ENCODE peak calls at places on chromosomes 5 and 9, in six cellular contexts. T is HCT116, S is H1, F is GM12878, O is HepG2, W is K562. V is an unnamed sample. For H3K27me3, the result is how much of the 10 kb centered on the place peaks cover.

GRCh38 chr5:38321978-38322377 is 63.6 kb downstream of the EGFLAM start:
- DNase-seq in S (no peak), F (no peak), T (no peak), W (no peak), O (no peak), V (no peak)

GRCh38 chr5:40689442-40689841 is 9.7 kb downstream of the PTGER4 start:
- DNase-seq in W (peak), F (peak), T (peak), S (no peak), O (peak), V (no peak)

GRCh38 chr9:37924538-37924937 is 20.6 kb upstream of the SLC25A51 start:
- DNase-seq in T (no peak), S (no peak), F (no peak), O (no peak), W (no peak), V (no peak)

GRCh38 chr9:32264171-32264862 is 120.1 kb upstream of the ACO1 start:
- DNase-seq in F (no peak), O (peak), W (no peak), T (no peak), S (peak), V (peak)

GRCh38 chr9:91884746-91885687 is 65.0 kb downstream of the ROR2 start:
- DNase-seq in O (peak), T (no peak), S (no peak), W (no peak), F (no peak), V (no peak)

GRCh38 chr5:57550132-57550531 is 67.5 kb upstream of the ACTBL2 start:
- DNase-seq in W (no peak), T (no peak), O (no peak), F (no peak), S (no peak), V (no peak)

GRCh38 chr5:103849934-103850333 is 287.3 kb upstream of the NUDT12 start:
- DNase-seq in O (no peak), T (peak), F (peak), S (no peak), W (no peak), V (no peak)

GRCh38 chr5:127891942-127892341 is 188.8 kb downstream of the CCDC192 start:
- DNase-seq in W (no peak), F (no peak), O (no peak), T (no peak), S (no peak), V (no peak)

GRCh38 chr9:130950039-130950311 is 10.9 kb upstream of the FIBCD1 start:
- DNase-seq in W (no peak), S (no peak), T (no peak), O (no peak), F (no peak), V (no peak)

GRCh38 chr5:179293276-179293675 is 52.0 kb downstream of the ADAMTS2 start:
- DNase-seq in T (no peak), O (no peak), F (no peak), S (no peak), W (no peak), V (no peak)

GRCh38 chr5:61330341-61330878 is 1.6 kb upstream of the ZSWIM6 start:
- DNase-seq in F (no peak), W (peak), O (peak), S (no peak), T (no peak), V (no peak)

GRCh38 chr9:106860731-106861584 is 2.0 kb upstream of the ZNF462 start:
- DNase-seq in S (no peak), T (no peak), W (no peak), F (no peak), O (no peak), V (no peak)

GRCh38 chr5:57175586-57175985 is 1.7 kb downstream of the GPBP1 start:
- DNase-seq in S (no peak), F (no peak), T (no peak), O (no peak), W (peak), V (no peak)

GRCh38 chr9:135478858-135479468 is 619 bp upstream of the PPP1R26 start:
- DNase-seq in W (peak), O (peak), T (no peak), F (no peak), S (no peak), V (no peak)

GRCh38 chr9:93810028-93810971 is 144.9 kb downstream of the BARX1 start:
- DNase-seq in O (no peak), T (no peak), S (no peak), W (peak), F (no peak), V (no peak)

GRCh38 chr5:128632264-128632663 is 94.2 kb upstream of the FBN2 start:
- DNase-seq in W (no peak), T (no peak), O (no peak), S (no peak), F (no peak), V (no peak)

GRCh38 chr9:75964431-75964830 is 74.0 kb downstream of the PCSK5 start:
- DNase-seq in W (no peak), S (no peak), F (no peak), O (peak), T (peak), V (no peak)

GRCh38 chr5:136062563-136063274 is 33.9 kb downstream of the TGFBI start:
- DNase-seq in S (no peak), F (no peak), T (peak), W (peak), O (peak), V (no peak)

GRCh38 chr5:80967500-80968181 is 7.5 kb downstream of the RASGRF2 start:
- DNase-seq in W (no peak), S (no peak), T (no peak), F (no peak), O (peak), V (no peak)

GRCh38 chr5:26492835-26493459 is 545.4 kb downstream of the CDH9 start:
- DNase-seq in W (no peak), O (no peak), S (no peak), T (no peak), F (no peak), V (no peak)

GRCh38 chr5:112738180-112738560 is 485 bp downstream of the APC start:
- DNase-seq in W (peak), O (no peak), F (no peak), T (no peak), S (no peak), V (no peak)

GRCh38 chr9:133889498-133890301 is 102.4 kb downstream of the VAV2 start:
- DNase-seq in O (no peak), T (no peak), F (no peak), S (no peak), W (no peak), V (no peak)

GRCh38 chr5:94977437-94977836 is 307.5 kb downstream of the MCTP1 start:
- DNase-seq in F (no peak), W (no peak), T (no peak), O (no peak), S (no peak), V (no peak)

GRCh38 chr5:177478711-177479646 is 5.5 kb upstream of the DBN1 start:
- DNase-seq in T (no peak), W (no peak), S (no peak), O (no peak), F (no peak), V (no peak)

GRCh38 chr5:75509956-75510355 is 1.5 kb downstream of the CERT1 start:
- DNase-seq in T (no peak), F (no peak), O (peak), S (no peak), W (peak), V (no peak)

GRCh38 chr9:136882109-136882946 is 4.0 kb upstream of the TRAF2 start:
- DNase-seq in W (peak), S (no peak), T (peak), F (peak), O (peak), V (no peak)

GRCh38 chr5:136963521-136963920 is 535.6 kb downstream of the SPOCK1 start:
- DNase-seq in W (no peak), S (no peak), F (no peak), O (no peak), T (no peak), V (no peak)

GRCh38 chr5:39424751-39425524 is at the start of gene DAB2:
- DNase-seq in W (peak), S (peak), T (peak), F (no peak), O (peak), V (peak)

GRCh38 chr5:8138884-8139283 is 269.9 kb downstream of the MTRR start:
- DNase-seq in S (no peak), T (no peak), W (no peak), F (no peak), O (no peak), V (no peak)

GRCh38 chr5:180439911-180440769 is 54.0 kb upstream of the CNOT6 start:
- DNase-seq in T (no peak), O (no peak), F (no peak), S (peak), W (no peak), V (peak)

GRCh38 chr9:73243078-73243477 is 91.4 kb downstream of the ANXA1 start:
- DNase-seq in S (no peak), F (no peak), T (no peak), W (no peak), O (no peak), V (no peak)

GRCh38 chr5:159525117-159525516 is 194.8 kb upstream of the IL12B start:
- DNase-seq in O (no peak), F (no peak), S (no peak), W (no peak), T (no peak), V (no peak)

GRCh38 chr5:175892401-175892800 is 21.0 kb downstream of the CPLX2 start:
- DNase-seq in F (no peak), O (no peak), S (no peak), W (peak), T (no peak), V (no peak)

GRCh38 chr5:141149812-141150211 is at the start of gene PCDHB6:
- DNase-seq in F (no peak), O (peak), T (no peak), S (no peak), W (peak), V (no peak)

GRCh38 chr5:126108505-126108904 is 314.7 kb upstream of the GRAMD2B start:
- DNase-seq in T (no peak), O (no peak), S (no peak), W (no peak), F (no peak), V (no peak)

GRCh38 chr5:127878174-127878750 is 175.1 kb downstream of the CCDC192 start:
- DNase-seq in W (peak), O (peak), T (peak), F (no peak), S (peak), V (peak)

GRCh38 chr9:129060991-129061390 is 19.9 kb upstream of the DOLPP1 start:
- DNase-seq in F (no peak), W (no peak), S (no peak), O (no peak), T (no peak), V (no peak)

GRCh38 chr5:171505473-171506043 is 86.1 kb downstream of the FGF18 start:
- DNase-seq in T (no peak), S (no peak), F (no peak), W (no peak), O (no peak), V (no peak)

DNA sequence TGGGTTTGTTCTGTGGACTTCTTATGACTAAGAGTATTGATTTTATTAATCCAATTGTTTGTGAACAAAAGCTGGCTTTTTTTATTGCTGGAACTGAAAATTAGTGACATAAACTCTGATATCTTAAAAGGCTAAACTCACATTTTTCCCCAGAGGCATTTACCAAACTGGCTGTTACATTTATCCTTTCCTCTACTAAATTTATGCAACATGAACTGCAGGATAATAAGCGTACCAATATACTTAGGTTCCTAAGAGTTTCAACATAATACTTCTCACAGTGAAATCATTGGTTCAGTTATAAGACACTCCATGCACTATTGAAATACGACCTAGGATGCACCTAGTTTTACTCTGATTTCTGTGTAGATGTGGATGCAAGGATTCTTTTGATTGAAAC is 560.8 kb upstream of the WWC1 start:
- DNase-seq in W (no peak), S (no peak), O (no peak), F (no peak), T (no peak), V (no peak)
- H3K4me3 ChIP-seq in W (no peak), S (no peak), O (no peak), F (no peak), T (no peak), V (no peak)

GRCh38 chr5:174315871-174316270 is 270.4 kb downstream of the NSG2 start:
- DNase-seq in W (no peak), S (no peak), O (no peak), F (no peak), T (no peak), V (no peak)

GRCh38 chr5:174312641-174313040 is 267.1 kb downstream of the NSG2 start:
- DNase-seq in W (no peak), T (no peak), F (no peak), S (no peak), O (no peak), V (no peak)

GRCh38 chr5:174315471-174315870 is 270.0 kb downstream of the NSG2 start:
- DNase-seq in O (no peak), S (no peak), W (no peak), F (no peak), T (no peak), V (no peak)

GRCh38 chr5:174313615-174314014 is 268.1 kb downstream of the NSG2 start:
- DNase-seq in W (no peak), T (no peak), F (no peak), S (no peak), O (no peak), V (no peak)

DNA sequence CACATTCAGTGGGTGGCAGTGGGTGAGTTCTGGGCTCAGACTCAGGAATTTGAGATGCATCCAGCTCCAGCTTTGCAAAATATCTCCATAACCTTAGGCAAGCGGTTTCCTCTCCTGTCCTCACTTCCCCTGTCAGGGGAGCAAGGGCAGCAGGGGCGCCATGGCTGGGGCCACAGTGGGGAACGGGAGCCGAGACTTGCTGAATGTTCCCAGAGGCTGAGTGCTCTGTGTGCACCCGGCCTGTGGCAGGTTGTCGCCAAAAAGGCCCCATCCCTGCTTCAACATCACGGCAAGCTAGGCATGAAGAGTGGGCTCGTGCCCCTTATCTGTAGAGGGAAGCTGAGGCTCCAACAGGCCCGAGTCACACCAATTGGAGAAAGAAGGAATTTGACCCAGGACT is 268.8 kb downstream of the NSG2 start:
- DNase-seq in F (no peak), S (no peak), T (no peak), O (no peak), W (no peak), V (no peak)
- H3K27me3 ChIP-seq in F (under half), S (under half), T (under half), O (under half), W (half or more), V (under half)

GRCh38 chr9:108094676-108094993 is 605.1 kb upstream of the KLF4 start:
- DNase-seq in T (no peak), O (no peak), W (no peak), S (no peak), F (no peak), V (no peak)

GRCh38 chr9:108088916-108089315 is 599.3 kb upstream of the KLF4 start:
- DNase-seq in T (no peak), S (no peak), F (no peak), O (no peak), W (no peak), V (no peak)

GRCh38 chr9:108095496-108095895 is 605.9 kb upstream of the KLF4 start:
- DNase-seq in O (no peak), T (no peak), F (no peak), W (no peak), S (no peak), V (peak)

GRCh38 chr9:108099854-108100253 is 610.3 kb upstream of the KLF4 start:
- DNase-seq in W (peak), S (no peak), F (no peak), O (no peak), T (peak), V (no peak)

DNA sequence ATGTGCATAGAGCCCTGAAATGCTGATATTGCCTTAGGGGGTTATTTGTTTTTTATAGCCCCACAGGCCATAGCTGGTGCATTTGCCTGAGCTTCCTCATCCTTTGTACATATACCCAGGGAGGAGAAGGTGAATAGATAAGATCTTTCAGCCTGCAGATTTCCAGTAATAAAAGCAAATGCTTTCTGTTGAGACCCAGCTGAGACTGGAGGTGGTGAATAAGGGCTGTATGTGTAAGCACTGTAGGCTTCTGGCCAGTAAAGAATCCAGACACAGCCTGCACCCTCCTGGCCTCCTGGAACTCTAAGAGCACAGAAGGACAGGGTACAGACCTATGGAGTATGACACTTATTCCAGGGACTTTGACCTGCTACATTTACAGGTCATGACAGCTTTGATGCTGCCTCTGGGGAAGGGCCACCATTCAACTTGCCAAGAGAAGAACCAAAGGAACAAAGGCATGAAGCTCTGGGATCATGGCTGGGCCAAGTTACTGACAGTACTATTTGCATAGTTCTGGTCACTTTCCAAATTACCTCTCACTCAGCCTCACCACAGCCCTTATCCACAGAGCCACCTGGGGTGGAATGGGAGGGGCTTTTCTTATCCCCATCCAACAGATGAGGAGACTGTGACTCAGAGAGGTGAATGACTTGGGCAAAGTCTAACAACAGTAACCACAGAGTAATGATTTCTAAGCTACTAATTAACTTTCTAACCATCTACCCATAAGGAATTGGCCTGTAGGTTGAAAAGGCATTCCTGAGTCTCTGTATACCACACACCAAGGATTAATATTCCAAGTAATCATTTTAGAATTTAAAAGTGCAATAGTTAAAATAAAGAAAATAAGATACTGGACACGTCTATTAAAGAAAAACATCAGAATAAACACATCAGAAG is 604.5 kb upstream of the KLF4 start:
- DNase-seq in O (peak), W (peak), T (peak), F (no peak), S (no peak), V (no peak)
- TF ChIP-seq ZNF274 in O (no peak), W (no peak), T (no peak), F (no peak), S (no peak), V (no peak)

GRCh38 chr5:93583525-93583798 is 440 bp downstream of the NR2F1 start:
- DNase-seq in S (no peak), T (no peak), F (no peak), W (no peak), O (no peak), V (no peak)
- H3K4me3 ChIP-seq in S (peak), T (peak), F (peak), W (no peak), O (peak), V (no peak)